ENCODE peak calls at places on chromosomes 11 and 22, in eight cellular contexts. S, B, P, Y, K, L, I and M are unnamed samples. For H3K4me1, H3K36me3 and H3K27me3, the result is how much of the 10 kb centered on the place peaks cover.

GRCh38 chr11:61911124-61911700 is 6.2 kb downstream of the RAB3IL1 start:
- DNase-seq in S (peak), B (no peak), P (no peak), Y (no peak), K (no peak), L (no peak), I (no peak), M (no peak)

GRCh38 chr11:100863080-100863581 is 176.0 kb downstream of the ARHGAP42 start:
- DNase-seq in S (no peak), B (peak), P (no peak), Y (no peak), K (no peak), L (no peak), I (no peak), M (no peak)

GRCh38 chr11:18608373-18608772 is 8.8 kb downstream of the MISFA start:
- DNase-seq in S (no peak), B (peak), P (no peak), Y (no peak), K (no peak), L (no peak), I (no peak), M (no peak)

GRCh38 chr11:112355726-112356125 is 95.1 kb upstream of the PLET1 start:
- DNase-seq in S (peak), B (no peak), P (peak), Y (peak), K (no peak), L (no peak), I (peak), M (no peak)

GRCh38 chr11:35662061-35662648 is 420 bp upstream of the TRIM44 start:
- DNase-seq in S (no peak), B (no peak), P (no peak), Y (no peak), K (no peak), L (peak), I (no peak), M (no peak)

GRCh38 chr22:49827853-49828598 is at the start of gene BRD1:
- DNase-seq in S (peak), B (peak), P (peak), Y (no peak), K (no peak), L (peak), I (no peak), M (no peak)

GRCh38 chr11:1302461-1303073 is 6.9 kb downstream of the TOLLIP start:
- DNase-seq in S (no peak), B (no peak), P (peak), Y (peak), K (no peak), L (no peak), I (no peak), M (no peak)

GRCh38 chr11:11555228-11555627 is 66.6 kb downstream of the GALNT18 start:
- DNase-seq in S (peak), B (no peak), P (no peak), Y (peak), K (no peak), L (no peak), I (no peak), M (no peak)

GRCh38 chr22:23236440-23237139 is 56.3 kb downstream of the BCR start:
- DNase-seq in S (no peak), B (no peak), P (no peak), Y (no peak), K (no peak), L (no peak), I (no peak), M (no peak)

GRCh38 chr11:80282643-80283042 is 841.8 kb upstream of the TENM4 start:
- DNase-seq in S (no peak), B (no peak), P (no peak), Y (no peak), K (no peak), L (no peak), I (no peak), M (no peak)

GRCh38 chr11:107040447-107041444 is 22.5 kb upstream of the GUCY1A2 start:
- DNase-seq in S (no peak), B (no peak), P (no peak), Y (no peak), K (no peak), L (no peak), I (no peak), M (no peak)

GRCh38 chr11:66950113-66950535 is 8.1 kb downstream of the PC start:
- DNase-seq in S (no peak), B (no peak), P (peak), Y (no peak), K (peak), L (no peak), I (peak), M (no peak)

GRCh38 chr22:48957311-48957986 is 870.2 kb downstream of the BRD1 start:
- DNase-seq in S (no peak), B (no peak), P (peak), Y (peak), K (no peak), L (no peak), I (no peak), M (no peak)

GRCh38 chr11:84465040-84465439 is 1162.1 kb downstream of the DLG2 start:
- DNase-seq in S (no peak), B (no peak), P (no peak), Y (no peak), K (no peak), L (no peak), I (no peak), M (no peak)

GRCh38 chr11:58513747-58514367 is 6.0 kb upstream of the OR5B21 start:
- DNase-seq in S (no peak), B (peak), P (peak), Y (no peak), K (peak), L (no peak), I (peak), M (peak)

GRCh38 chr11:71385091-71385490 is 63.1 kb downstream of the DHCR7 start:
- DNase-seq in S (no peak), B (no peak), P (no peak), Y (no peak), K (no peak), L (no peak), I (no peak), M (no peak)

GRCh38 chr22:49155809-49156580 is 671.7 kb downstream of the BRD1 start:
- DNase-seq in S (no peak), B (no peak), P (no peak), Y (no peak), K (no peak), L (no peak), I (no peak), M (no peak)

GRCh38 chr11:72573380-72573949 is 100.8 kb downstream of the PDE2A start:
- DNase-seq in S (no peak), B (peak), P (no peak), Y (no peak), K (peak), L (no peak), I (peak), M (no peak)

GRCh38 chr11:68145120-68145866 is 24.1 kb upstream of the CHKA start:
- DNase-seq in S (no peak), B (no peak), P (no peak), Y (no peak), K (no peak), L (no peak), I (no peak), M (no peak)

GRCh38 chr11:17443926-17444690 is 32.5 kb downstream of the ABCC8 start:
- DNase-seq in S (no peak), B (no peak), P (no peak), Y (no peak), K (no peak), L (no peak), I (no peak), M (no peak)

GRCh38 chr11:36376315-36376887 is 80.3 kb downstream of the PRR5L start:
- DNase-seq in S (peak), B (no peak), P (peak), Y (no peak), K (no peak), L (no peak), I (no peak), M (no peak)

GRCh38 chr11:113681711-113682410 is 24.2 kb downstream of the TMPRSS5 start:
- DNase-seq in S (no peak), B (peak), P (no peak), Y (no peak), K (no peak), L (no peak), I (no peak), M (no peak)

GRCh38 chr22:20384865-20385264 is 9.1 kb upstream of the ZNF74 start:
- DNase-seq in S (no peak), B (no peak), P (no peak), Y (no peak), K (no peak), L (no peak), I (no peak), M (no peak)

GRCh38 chr11:66226111-66226510 is 42.3 kb upstream of the RAB1B start:
- DNase-seq in S (no peak), B (no peak), P (no peak), Y (no peak), K (no peak), L (no peak), I (no peak), M (no peak)

GRCh38 chr22:17237031-17237668 is 17.9 kb upstream of the ADA2 start:
- DNase-seq in S (peak), B (no peak), P (no peak), Y (no peak), K (no peak), L (no peak), I (no peak), M (no peak)

GRCh38 chr22:42691440-42691839 is 29.2 kb downstream of the A4GALT start:
- DNase-seq in S (no peak), B (no peak), P (no peak), Y (no peak), K (no peak), L (no peak), I (no peak), M (no peak)

GRCh38 chr11:47603295-47603694 is 9.1 kb upstream of the C1QTNF4 start:
- DNase-seq in S (no peak), B (no peak), P (no peak), Y (no peak), K (no peak), L (no peak), I (no peak), M (no peak)

GRCh38 chr11:1195690-1196515 is 27.0 kb upstream of the MUC5B start:
- DNase-seq in S (peak), B (no peak), P (no peak), Y (no peak), K (no peak), L (no peak), I (no peak), M (no peak)

GRCh38 chr11:71223671-71224660 is 28.4 kb downstream of the SHANK2 start:
- DNase-seq in S (peak), B (no peak), P (no peak), Y (no peak), K (no peak), L (no peak), I (no peak), M (no peak)

GRCh38 chr22:46472722-46473016 is 64.8 kb downstream of the CELSR1 start:
- DNase-seq in S (no peak), B (no peak), P (no peak), Y (no peak), K (no peak), L (no peak), I (no peak), M (no peak)

GRCh38 chr11:109914038-109914437 is 179.2 kb upstream of the ZC3H12C start:
- DNase-seq in S (no peak), B (no peak), P (no peak), Y (peak), K (no peak), L (no peak), I (peak), M (no peak)

GRCh38 chr11:126561327-126561893 is 205.9 kb downstream of the ST3GAL4 start:
- DNase-seq in S (no peak), B (peak), P (peak), Y (no peak), K (peak), L (no peak), I (no peak), M (peak)

GRCh38 chr11:133835258-133836075 is 9.8 kb downstream of the SPATA19 start:
- DNase-seq in S (no peak), B (peak), P (no peak), Y (peak), K (peak), L (peak), I (peak), M (peak)

GRCh38 chr22:17612057-17612456 is 16.5 kb downstream of the ATP6V1E1 start:
- DNase-seq in S (no peak), B (no peak), P (no peak), Y (no peak), K (no peak), L (no peak), I (no peak), M (no peak)

GRCh38 chr22:48703265-48703941 is 1124.3 kb downstream of the BRD1 start:
- DNase-seq in S (peak), B (no peak), P (no peak), Y (no peak), K (no peak), L (no peak), I (no peak), M (no peak)

GRCh38 chr22:27318516-27318915 is 483.0 kb downstream of the MN1 start:
- DNase-seq in S (no peak), B (peak), P (peak), Y (no peak), K (no peak), L (no peak), I (no peak), M (no peak)

GRCh38 chr22:36352775-36353507 is 34.8 kb downstream of the MYH9 start:
- DNase-seq in S (peak), B (no peak), P (no peak), Y (no peak), K (no peak), L (no peak), I (no peak), M (no peak)

GRCh38 chr11:15955595-15955994 is 400.8 kb downstream of the SOX6 start:
- DNase-seq in S (no peak), B (no peak), P (no peak), Y (no peak), K (no peak), L (no peak), I (no peak), M (no peak)

GRCh38 chr11:57407521-57407920 is 17.1 kb upstream of the PRG2 start:
- DNase-seq in S (no peak), B (no peak), P (no peak), Y (no peak), K (no peak), L (no peak), I (no peak), M (no peak)
- H3K4me1 ChIP-seq in S (under half), B (under half), P (under half), Y (under half), K (under half), L (under half), I (under half), M (under half)

GRCh38 chr11:59659981-59660380 is 8.9 kb downstream of the PATL1 start:
- DNase-seq in S (no peak), B (no peak), P (no peak), Y (no peak), K (no peak), L (no peak), I (no peak), M (no peak)

GRCh38 chr11:59654893-59655292 is 13.9 kb downstream of the PATL1 start:
- DNase-seq in S (no peak), B (no peak), P (no peak), Y (no peak), K (no peak), L (no peak), I (no peak), M (no peak)

GRCh38 chr11:59660621-59661020 is 8.2 kb downstream of the PATL1 start:
- DNase-seq in S (no peak), B (no peak), P (no peak), Y (no peak), K (no peak), L (no peak), I (no peak), M (no peak)

DNA sequence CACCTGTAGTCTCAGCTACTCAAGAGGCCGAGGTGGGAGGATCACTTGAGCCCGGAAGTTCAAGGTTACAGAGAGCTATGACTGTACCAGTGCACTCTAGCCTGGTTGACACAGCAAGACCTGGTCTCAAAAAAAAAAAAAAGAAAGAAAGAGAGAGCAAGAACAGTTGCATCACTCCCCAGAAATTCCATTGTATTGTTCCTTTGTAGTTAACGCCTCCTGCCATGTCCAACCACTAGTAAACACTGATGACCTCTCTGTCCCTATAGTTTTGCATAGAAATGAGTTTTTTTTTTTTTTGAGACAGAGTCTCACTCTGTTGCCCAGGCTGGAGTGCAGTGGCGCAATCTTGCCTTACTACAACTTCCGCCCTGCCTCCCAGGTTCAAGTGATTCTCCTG is 10.8 kb downstream of the PATL1 start:
- DNase-seq in S (no peak), B (no peak), P (no peak), Y (no peak), K (no peak), L (no peak), I (no peak), M (no peak)
- H3K36me3 ChIP-seq in S (half or more), B (half or more), P (under half), Y (under half), K (half or more), L (half or more), I (half or more), M (under half)

GRCh38 chr11:31806186-31806943 is 4.8 kb downstream of the PAX6 start:
- DNase-seq in S (no peak), B (no peak), P (peak), Y (no peak), K (no peak), L (no peak), I (no peak), M (no peak)

GRCh38 chr11:31805037-31805628 is 6.0 kb downstream of the PAX6 start:
- DNase-seq in S (no peak), B (no peak), P (no peak), Y (no peak), K (no peak), L (no peak), I (no peak), M (no peak)

GRCh38 chr11:31804439-31805036 is 6.6 kb downstream of the PAX6 start:
- DNase-seq in S (no peak), B (no peak), P (no peak), Y (no peak), K (no peak), L (no peak), I (no peak), M (no peak)

GRCh38 chr11:31806944-31807790 is 4.0 kb downstream of the PAX6 start:
- DNase-seq in S (no peak), B (no peak), P (no peak), Y (no peak), K (no peak), L (no peak), I (no peak), M (no peak)

GRCh38 chr11:31805629-31806185 is 5.4 kb downstream of the PAX6 start:
- DNase-seq in S (no peak), B (no peak), P (no peak), Y (no peak), K (no peak), L (no peak), I (no peak), M (no peak)
- H3K27me3 ChIP-seq in S (half or more), B (under half), P (half or more), Y (under half), K (half or more), L (half or more), I (under half), M (half or more)

DNA sequence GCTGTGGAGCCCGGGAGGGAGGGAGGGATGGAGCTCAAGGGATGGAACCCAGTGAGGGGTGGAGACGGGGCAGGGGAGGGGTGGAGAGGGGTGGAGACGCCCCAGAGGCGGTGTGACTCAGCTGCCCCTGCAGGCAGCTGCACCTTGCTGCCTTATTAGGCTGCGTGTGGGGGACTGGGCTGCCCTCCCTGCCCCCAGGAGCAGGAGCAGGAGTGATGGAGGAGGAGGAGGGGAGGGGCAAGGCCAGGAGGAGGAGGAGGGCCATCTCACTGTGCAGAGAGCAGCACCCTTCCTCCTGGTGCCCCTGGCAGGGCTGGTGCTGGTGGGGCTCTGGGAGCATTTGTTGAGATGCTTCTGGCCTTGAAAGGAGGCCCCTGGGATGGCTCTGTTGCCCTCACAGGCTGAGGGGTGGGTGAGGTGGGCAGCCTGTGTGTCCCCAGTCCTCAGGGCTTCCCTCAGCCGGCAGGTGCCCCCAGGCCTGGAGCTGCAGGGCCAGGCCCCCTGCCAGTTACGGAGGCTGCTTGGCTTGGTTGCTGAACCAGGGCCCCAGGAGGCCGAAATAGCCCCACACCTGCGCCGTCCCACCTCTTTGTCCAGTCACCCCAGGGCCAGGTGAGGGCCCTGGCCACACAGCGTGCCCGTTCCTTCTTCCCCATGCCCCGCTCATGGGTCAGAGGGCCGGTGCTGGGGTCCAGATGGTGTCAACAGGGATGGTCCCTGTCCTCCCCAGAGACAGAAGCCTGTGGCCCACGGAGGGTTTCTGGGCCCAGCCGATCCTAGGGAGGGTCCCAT is 9.5 kb upstream of the TSSC4 start:
- DNase-seq in S (no peak), B (no peak), P (no peak), Y (no peak), K (peak), L (no peak), I (no peak), M (no peak)
- H3K4me1 ChIP-seq in S (half or more), B (under half), P (under half), Y (under half), K (under half), L (under half), I (under half), M (under half)

GRCh38 chr22:38736257-38736570 is 19.6 kb downstream of the SUN2 start:
- DNase-seq in S (no peak), B (no peak), P (no peak), Y (no peak), K (no peak), L (no peak), I (no peak), M (no peak)

GRCh38 chr22:38734203-38735100 is 21.3 kb downstream of the SUN2 start:
- DNase-seq in S (no peak), B (no peak), P (no peak), Y (no peak), K (no peak), L (no peak), I (no peak), M (no peak)

GRCh38 chr22:38735126-38735464 is 20.7 kb downstream of the SUN2 start:
- DNase-seq in S (no peak), B (no peak), P (no peak), Y (no peak), K (no peak), L (no peak), I (no peak), M (no peak)

GRCh38 chr22:38737302-38738060 is 18.3 kb downstream of the SUN2 start:
- DNase-seq in S (peak), B (no peak), P (no peak), Y (no peak), K (no peak), L (no peak), I (no peak), M (no peak)

GRCh38 chr22:38735465-38736256 is 20.1 kb downstream of the SUN2 start:
- DNase-seq in S (peak), B (no peak), P (no peak), Y (no peak), K (no peak), L (no peak), I (no peak), M (no peak)
- H3K36me3 ChIP-seq in S (half or more), B (half or more), P (under half), Y (half or more), K (half or more), L (half or more), I (under half), M (under half)

DNA sequence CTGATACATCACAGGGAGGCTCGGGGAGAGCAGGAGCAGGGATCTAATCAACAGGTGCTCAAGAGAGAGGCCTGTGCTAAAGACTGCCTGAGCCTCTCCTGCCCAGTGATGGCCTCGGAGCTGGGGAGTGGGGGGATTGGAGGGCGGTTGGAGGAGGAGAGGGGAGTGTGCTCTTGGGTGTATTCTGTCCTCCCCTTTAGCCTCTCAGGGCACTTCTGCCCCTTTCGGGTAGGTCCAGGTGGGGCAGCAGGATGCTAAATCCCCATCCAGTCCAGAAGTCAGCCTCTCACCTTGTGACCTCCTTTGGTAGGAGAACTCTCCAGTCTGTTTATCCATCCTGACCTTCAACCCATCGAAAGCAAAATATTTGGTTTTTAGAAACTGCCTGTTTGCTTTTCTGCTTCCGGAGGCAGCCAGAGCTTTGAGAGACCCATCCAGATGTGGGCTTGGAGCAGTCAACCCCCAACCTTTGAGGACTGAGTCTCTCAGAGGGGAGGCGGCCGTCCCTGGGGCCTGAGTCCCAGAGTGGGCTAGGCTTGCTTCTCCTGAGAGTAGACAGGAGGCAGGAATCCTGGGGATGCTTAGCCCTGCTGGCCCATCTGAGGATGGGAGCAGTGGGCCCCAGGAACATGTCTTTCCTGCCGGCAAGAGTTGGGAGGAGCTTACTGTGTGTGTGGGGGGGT is 105.2 kb upstream of the SYT13 start:
- DNase-seq in S (no peak), B (no peak), P (no peak), Y (no peak), K (no peak), L (no peak), I (no peak), M (no peak)
- H3K27me3 ChIP-seq in S (under half), B (under half), P (under half), Y (under half), K (under half), L (under half), I (under half), M (under half)